ENCODE peak calls at places on chromosome 9, in seven cellular contexts. One of them, this sample, is unnamed.

GRCh38 chr9:128118472-128118857 is 9.1 kb downstream of the PTGES2 start:
- DNase-seq in NT2/D1: no peak
- DNase-seq in KBM-7: no peak
- DNase-seq in AG20443: no peak
- DNase-seq in GM13976: no peak
- DNase-seq in foreskin fibroblast: no peak
- DNase-seq in tibial artery: peak
- DNase-seq in this sample: no peak

GRCh38 chr9:108834959-108835696 is 20.7 kb downstream of the ACTL7B start:
- DNase-seq in NT2/D1: no peak
- DNase-seq in tibial artery: no peak
- DNase-seq in GM13976: no peak
- DNase-seq in AG20443: no peak
- DNase-seq in foreskin fibroblast: no peak
- DNase-seq in KBM-7: peak
- DNase-seq in this sample: no peak

GRCh38 chr9:22141906-22142305 is 132.8 kb upstream of the CDKN2B start:
- DNase-seq in tibial artery: no peak
- DNase-seq in GM13976: no peak
- DNase-seq in AG20443: peak
- DNase-seq in NT2/D1: no peak
- DNase-seq in KBM-7: no peak
- DNase-seq in foreskin fibroblast: no peak
- DNase-seq in this sample: no peak

GRCh38 chr9:123493627-123494026 is 137.6 kb downstream of the CRB2 start:
- DNase-seq in KBM-7: no peak
- DNase-seq in NT2/D1: no peak
- DNase-seq in foreskin fibroblast: no peak
- DNase-seq in GM13976: no peak
- DNase-seq in AG20443: no peak
- DNase-seq in tibial artery: no peak
- DNase-seq in this sample: no peak

GRCh38 chr9:106961623-106962022 is 98.7 kb downstream of the ZNF462 start:
- DNase-seq in KBM-7: no peak
- DNase-seq in GM13976: no peak
- DNase-seq in tibial artery: no peak
- DNase-seq in foreskin fibroblast: peak
- DNase-seq in NT2/D1: no peak
- DNase-seq in AG20443: no peak
- DNase-seq in this sample: no peak

GRCh38 chr9:6605202-6605601 is 40.3 kb downstream of the GLDC start:
- DNase-seq in NT2/D1: no peak
- DNase-seq in tibial artery: no peak
- DNase-seq in AG20443: no peak
- DNase-seq in KBM-7: peak
- DNase-seq in foreskin fibroblast: no peak
- DNase-seq in GM13976: peak
- DNase-seq in this sample: no peak

GRCh38 chr9:21991039-21991959 is 2.9 kb downstream of the CDKN2A start:
- DNase-seq in NT2/D1: no peak
- DNase-seq in GM13976: no peak
- DNase-seq in tibial artery: no peak
- DNase-seq in KBM-7: peak
- DNase-seq in AG20443: no peak
- DNase-seq in foreskin fibroblast: no peak
- DNase-seq in this sample: no peak

GRCh38 chr9:131500939-131501541 is 1.7 kb upstream of the POMT1 start:
- DNase-seq in AG20443: peak
- DNase-seq in foreskin fibroblast: peak
- DNase-seq in GM13976: no peak
- DNase-seq in tibial artery: no peak
- DNase-seq in KBM-7: peak
- DNase-seq in NT2/D1: no peak
- DNase-seq in this sample: no peak

GRCh38 chr9:21770877-21771560 is 31.4 kb upstream of the MTAP start:
- DNase-seq in AG20443: peak
- DNase-seq in KBM-7: no peak
- DNase-seq in tibial artery: no peak
- DNase-seq in foreskin fibroblast: peak
- DNase-seq in NT2/D1: no peak
- DNase-seq in GM13976: no peak
- DNase-seq in this sample: no peak

GRCh38 chr9:122318284-122318683 is 52.5 kb upstream of the PTGS1 start:
- DNase-seq in GM13976: no peak
- DNase-seq in tibial artery: no peak
- DNase-seq in AG20443: no peak
- DNase-seq in foreskin fibroblast: no peak
- DNase-seq in NT2/D1: no peak
- DNase-seq in KBM-7: no peak
- DNase-seq in this sample: no peak

GRCh38 chr9:20297646-20298084 is 324.6 kb downstream of the MLLT3 start:
- DNase-seq in KBM-7: no peak
- DNase-seq in NT2/D1: no peak
- DNase-seq in foreskin fibroblast: peak
- DNase-seq in GM13976: no peak
- DNase-seq in tibial artery: no peak
- DNase-seq in AG20443: peak
- DNase-seq in this sample: no peak

GRCh38 chr9:68998812-68999211 is 15.1 kb downstream of the PRKACG start:
- DNase-seq in AG20443: no peak
- DNase-seq in NT2/D1: no peak
- DNase-seq in GM13976: no peak
- DNase-seq in tibial artery: no peak
- DNase-seq in KBM-7: peak
- DNase-seq in foreskin fibroblast: no peak
- DNase-seq in this sample: no peak

GRCh38 chr9:3526903-3527652 is 1.3 kb upstream of the RFX3 start:
- DNase-seq in NT2/D1: no peak
- DNase-seq in tibial artery: peak
- DNase-seq in AG20443: peak
- DNase-seq in foreskin fibroblast: no peak
- DNase-seq in GM13976: no peak
- DNase-seq in KBM-7: no peak
- DNase-seq in this sample: no peak

GRCh38 chr9:18881740-18882139 is 151.3 kb downstream of the SAXO1 start:
- DNase-seq in GM13976: no peak
- DNase-seq in NT2/D1: no peak
- DNase-seq in foreskin fibroblast: no peak
- DNase-seq in KBM-7: no peak
- DNase-seq in tibial artery: no peak
- DNase-seq in AG20443: no peak
- DNase-seq in this sample: no peak